ENCODE peak calls at places on chromosome 2, in nine cellular contexts. One of them, this sample, is unnamed.

GRCh38 chr2:37153224-37153623 is 3.6 kb downstream of the EIF2AK2 start:
- DNase-seq in AG04450: no peak
- DNase-seq in upper lobe of left lung: no peak
- DNase-seq in H9: no peak
- DNase-seq in psoas muscle: no peak
- DNase-seq in A549: no peak
- DNase-seq in IMR-90: no peak
- DNase-seq in ovary: no peak
- DNase-seq in breast epithelium: no peak
- DNase-seq in this sample: no peak

GRCh38 chr2:128386066-128386465 is 67.4 kb upstream of the HS6ST1 start:
- DNase-seq in breast epithelium: no peak
- DNase-seq in upper lobe of left lung: no peak
- DNase-seq in IMR-90: no peak
- DNase-seq in H9: peak
- DNase-seq in AG04450: no peak
- DNase-seq in A549: no peak
- DNase-seq in psoas muscle: no peak
- DNase-seq in ovary: no peak
- DNase-seq in this sample: no peak

GRCh38 chr2:31200972-31201371 is 16.3 kb downstream of the CAPN14 start:
- DNase-seq in breast epithelium: no peak
- DNase-seq in A549: no peak
- DNase-seq in AG04450: no peak
- DNase-seq in ovary: no peak
- DNase-seq in upper lobe of left lung: no peak
- DNase-seq in IMR-90: no peak
- DNase-seq in psoas muscle: no peak
- DNase-seq in H9: no peak
- DNase-seq in this sample: no peak

GRCh38 chr2:20169796-20170467 is 55.0 kb downstream of the SDC1 start:
- DNase-seq in upper lobe of left lung: no peak
- DNase-seq in A549: no peak
- DNase-seq in psoas muscle: no peak
- DNase-seq in ovary: no peak
- DNase-seq in AG04450: no peak
- DNase-seq in IMR-90: no peak
- DNase-seq in breast epithelium: no peak
- DNase-seq in H9: peak
- DNase-seq in this sample: no peak

GRCh38 chr2:157468931-157469708 is 25.2 kb upstream of the CYTIP start:
- DNase-seq in upper lobe of left lung: no peak
- DNase-seq in H9: no peak
- DNase-seq in IMR-90: peak
- DNase-seq in A549: no peak
- DNase-seq in breast epithelium: no peak
- DNase-seq in psoas muscle: no peak
- DNase-seq in AG04450: no peak
- DNase-seq in ovary: no peak
- DNase-seq in this sample: peak

GRCh38 chr2:107545066-107545465 is 281.6 kb upstream of the RGPD4 start:
- DNase-seq in upper lobe of left lung: no peak
- DNase-seq in H9: no peak
- DNase-seq in breast epithelium: no peak
- DNase-seq in A549: no peak
- DNase-seq in AG04450: no peak
- DNase-seq in IMR-90: no peak
- DNase-seq in ovary: no peak
- DNase-seq in psoas muscle: no peak
- DNase-seq in this sample: no peak

GRCh38 chr2:182432051-182432450 is 5.2 kb upstream of the PDE1A start:
- DNase-seq in breast epithelium: no peak
- DNase-seq in IMR-90: peak
- DNase-seq in A549: no peak
- DNase-seq in ovary: no peak
- DNase-seq in upper lobe of left lung: no peak
- DNase-seq in psoas muscle: no peak
- DNase-seq in H9: no peak
- DNase-seq in AG04450: no peak
- DNase-seq in this sample: no peak

GRCh38 chr2:237181844-237182243 is 96.2 kb downstream of the COPS8 start:
- DNase-seq in A549: peak
- DNase-seq in breast epithelium: no peak
- DNase-seq in IMR-90: peak
- DNase-seq in psoas muscle: no peak
- DNase-seq in H9: no peak
- DNase-seq in upper lobe of left lung: no peak
- DNase-seq in AG04450: peak
- DNase-seq in ovary: no peak
- DNase-seq in this sample: no peak

GRCh38 chr2:205571300-205571858 is 110.9 kb upstream of the NRP2 start:
- DNase-seq in H9: no peak
- DNase-seq in AG04450: no peak
- DNase-seq in psoas muscle: no peak
- DNase-seq in breast epithelium: no peak
- DNase-seq in ovary: no peak
- DNase-seq in IMR-90: no peak
- DNase-seq in upper lobe of left lung: no peak
- DNase-seq in A549: no peak
- DNase-seq in this sample: no peak

GRCh38 chr2:64201086-64201627 is 56.9 kb upstream of the PELI1 start:
- DNase-seq in breast epithelium: peak
- DNase-seq in AG04450: no peak
- DNase-seq in A549: no peak
- DNase-seq in upper lobe of left lung: no peak
- DNase-seq in IMR-90: no peak
- DNase-seq in psoas muscle: no peak
- DNase-seq in ovary: no peak
- DNase-seq in H9: no peak
- DNase-seq in this sample: no peak

GRCh38 chr2:64203131-64204005 is 59.1 kb upstream of the PELI1 start:
- DNase-seq in breast epithelium: no peak
- DNase-seq in psoas muscle: no peak
- DNase-seq in upper lobe of left lung: no peak
- DNase-seq in IMR-90: peak
- DNase-seq in A549: no peak
- DNase-seq in AG04450: no peak
- DNase-seq in H9: no peak
- DNase-seq in ovary: no peak
- DNase-seq in this sample: no peak

GRCh38 chr2:64204006-64204632 is 59.9 kb upstream of the PELI1 start:
- DNase-seq in A549: no peak
- DNase-seq in breast epithelium: no peak
- DNase-seq in H9: peak
- DNase-seq in psoas muscle: peak
- DNase-seq in ovary: peak
- DNase-seq in IMR-90: peak
- DNase-seq in AG04450: no peak
- DNase-seq in upper lobe of left lung: peak
- DNase-seq in this sample: no peak

GRCh38 chr2:64204716-64205115 is 60.5 kb upstream of the PELI1 start:
- DNase-seq in H9: no peak
- DNase-seq in IMR-90: no peak
- DNase-seq in AG04450: no peak
- DNase-seq in breast epithelium: no peak
- DNase-seq in upper lobe of left lung: no peak
- DNase-seq in psoas muscle: no peak
- DNase-seq in ovary: no peak
- DNase-seq in A549: no peak
- DNase-seq in this sample: no peak

GRCh38 chr2:64202206-64202864 is 58.1 kb upstream of the PELI1 start:
- DNase-seq in A549: no peak
- DNase-seq in H9: no peak
- DNase-seq in AG04450: peak
- DNase-seq in upper lobe of left lung: no peak
- DNase-seq in ovary: no peak
- DNase-seq in IMR-90: peak
- DNase-seq in psoas muscle: no peak
- DNase-seq in breast epithelium: no peak
- DNase-seq in this sample: no peak
- H3K27ac ChIP-seq in A549: no peak
- H3K27ac ChIP-seq in H9: no peak
- H3K27ac ChIP-seq in AG04450: peak
- H3K27ac ChIP-seq in upper lobe of left lung: peak
- H3K27ac ChIP-seq in ovary: peak
- H3K27ac ChIP-seq in IMR-90: no peak
- H3K27ac ChIP-seq in psoas muscle: peak
- H3K27ac ChIP-seq in breast epithelium: peak
- H3K27ac ChIP-seq in this sample: no peak

DNA sequence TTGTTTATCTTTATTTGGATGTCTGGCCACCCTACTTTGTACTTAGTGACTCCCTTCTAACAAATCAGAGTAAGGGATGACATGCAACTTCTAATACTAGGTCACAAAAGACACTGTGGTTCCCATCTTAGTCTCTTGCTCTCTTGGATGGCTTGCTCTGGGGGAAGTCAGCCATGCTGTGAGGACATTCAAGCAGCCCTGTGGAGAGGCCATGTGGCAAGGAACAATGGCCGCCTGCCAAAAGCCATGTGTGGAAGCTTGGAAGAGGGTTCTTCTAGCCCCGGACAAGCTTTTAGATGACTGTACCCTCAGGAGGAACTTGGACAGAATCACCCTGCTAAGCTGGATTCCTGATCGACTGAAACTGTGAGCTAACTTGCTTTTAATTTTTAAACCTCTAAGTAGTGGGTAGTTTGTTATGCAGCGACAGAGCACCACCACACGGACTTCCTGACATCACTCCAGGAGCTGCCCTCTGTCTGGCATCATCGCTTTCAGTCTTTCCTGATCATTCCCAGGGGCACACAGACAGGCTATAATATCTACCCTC is 116.8 kb upstream of the ODC1 start:
- DNase-seq in IMR-90: no peak
- DNase-seq in A549: no peak
- DNase-seq in ovary: no peak
- DNase-seq in psoas muscle: no peak
- DNase-seq in H9: no peak
- DNase-seq in breast epithelium: no peak
- DNase-seq in AG04450: no peak
- DNase-seq in upper lobe of left lung: no peak
- DNase-seq in this sample: no peak
- TF ChIP-seq CTCF in IMR-90: no peak
- TF ChIP-seq CTCF in A549: no peak
- TF ChIP-seq CTCF in ovary: no peak
- TF ChIP-seq CTCF in psoas muscle: no peak
- TF ChIP-seq CTCF in H9: no peak
- TF ChIP-seq CTCF in breast epithelium: no peak
- TF ChIP-seq CTCF in AG04450: no peak
- TF ChIP-seq CTCF in upper lobe of left lung: no peak
- TF ChIP-seq CTCF in this sample: no peak

GRCh38 chr2:223010641-223011040 is 41.3 kb upstream of the KCNE4 start:
- DNase-seq in upper lobe of left lung: no peak
- DNase-seq in breast epithelium: no peak
- DNase-seq in A549: no peak
- DNase-seq in IMR-90: peak
- DNase-seq in psoas muscle: no peak
- DNase-seq in ovary: no peak
- DNase-seq in H9: no peak
- DNase-seq in AG04450: peak
- DNase-seq in this sample: no peak
- H3K27ac ChIP-seq in upper lobe of left lung: no peak
- H3K27ac ChIP-seq in breast epithelium: no peak
- H3K27ac ChIP-seq in A549: no peak
- H3K27ac ChIP-seq in IMR-90: no peak
- H3K27ac ChIP-seq in psoas muscle: no peak
- H3K27ac ChIP-seq in ovary: no peak
- H3K27ac ChIP-seq in H9: no peak
- H3K27ac ChIP-seq in AG04450: no peak
- H3K27ac ChIP-seq in this sample: no peak

DNA sequence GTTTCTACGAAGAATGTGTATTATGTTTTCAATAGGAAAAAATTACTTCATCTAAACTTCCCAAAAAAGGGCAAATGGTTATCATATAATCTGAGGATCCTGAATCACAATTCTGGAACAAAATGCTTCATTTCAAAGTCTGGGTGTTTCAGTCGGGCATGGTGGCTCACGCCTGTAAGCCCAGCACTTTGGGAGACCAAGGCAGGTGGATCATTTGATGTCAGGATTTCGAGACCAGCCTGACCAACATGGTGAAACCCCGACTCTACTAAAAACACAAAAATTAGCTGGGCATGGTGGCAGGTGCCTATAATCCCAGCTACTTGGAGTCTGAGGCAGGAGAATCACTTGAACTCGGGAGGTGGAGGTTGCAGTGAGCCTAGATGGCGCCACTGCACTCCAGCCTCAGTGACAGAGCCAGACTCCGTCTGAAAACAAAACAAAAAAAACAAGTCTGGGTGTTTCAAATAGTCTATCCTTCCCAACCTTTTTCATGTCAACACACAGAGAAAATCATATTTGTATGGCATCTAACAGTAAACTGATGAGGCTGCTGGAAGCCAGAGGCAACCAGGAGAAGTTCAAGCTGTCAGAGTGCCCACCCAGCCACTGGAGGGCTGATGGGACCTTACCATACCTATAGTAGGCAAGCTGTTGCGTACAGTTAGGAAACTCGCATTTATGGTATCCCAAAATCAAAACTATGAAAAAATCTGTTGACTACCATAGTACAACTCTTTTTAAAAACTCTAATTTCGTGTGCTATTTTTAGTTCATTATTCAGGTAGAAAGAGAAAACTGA is 14.6 kb downstream of the NBAS start:
- DNase-seq in breast epithelium: no peak
- DNase-seq in A549: no peak
- DNase-seq in H9: no peak
- DNase-seq in AG04450: no peak
- DNase-seq in upper lobe of left lung: no peak
- DNase-seq in ovary: no peak
- DNase-seq in IMR-90: no peak
- DNase-seq in psoas muscle: no peak
- DNase-seq in this sample: no peak
- TF ChIP-seq CTCF in breast epithelium: no peak
- TF ChIP-seq CTCF in A549: peak
- TF ChIP-seq CTCF in H9: peak
- TF ChIP-seq CTCF in AG04450: no peak
- TF ChIP-seq CTCF in upper lobe of left lung: no peak
- TF ChIP-seq CTCF in ovary: no peak
- TF ChIP-seq CTCF in IMR-90: no peak
- TF ChIP-seq CTCF in psoas muscle: no peak
- TF ChIP-seq CTCF in this sample: peak

DNA sequence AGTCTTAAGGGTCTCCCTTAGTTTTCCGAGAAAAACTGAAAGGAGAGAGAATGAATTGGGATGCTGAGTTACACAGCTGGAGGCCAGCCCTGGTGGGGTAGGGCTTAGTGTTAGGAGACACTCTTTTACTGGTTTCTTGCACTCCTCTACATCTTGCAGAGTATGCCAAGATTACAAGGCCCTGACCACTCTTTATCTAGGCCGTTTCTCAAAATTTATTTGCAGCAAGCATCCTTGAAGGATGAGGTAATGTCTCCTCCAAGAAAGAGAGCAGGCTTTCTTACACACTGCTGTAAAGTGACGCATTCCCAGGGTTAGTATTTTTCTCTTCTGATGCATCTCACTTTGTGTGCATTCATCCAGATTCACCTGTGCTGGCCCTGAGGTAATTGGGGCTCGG is 166.2 kb downstream of the TDRD15 start:
- DNase-seq in IMR-90: peak
- DNase-seq in upper lobe of left lung: no peak
- DNase-seq in H9: no peak
- DNase-seq in ovary: no peak
- DNase-seq in A549: no peak
- DNase-seq in breast epithelium: no peak
- DNase-seq in AG04450: no peak
- DNase-seq in psoas muscle: no peak
- DNase-seq in this sample: no peak
- H3K27ac ChIP-seq in IMR-90: no peak
- H3K27ac ChIP-seq in upper lobe of left lung: no peak
- H3K27ac ChIP-seq in H9: no peak
- H3K27ac ChIP-seq in ovary: no peak
- H3K27ac ChIP-seq in A549: no peak
- H3K27ac ChIP-seq in breast epithelium: no peak
- H3K27ac ChIP-seq in AG04450: no peak
- H3K27ac ChIP-seq in psoas muscle: no peak
- H3K27ac ChIP-seq in this sample: no peak